ENCODE peak calls at places on chromosomes 3 and 15, in four cellular contexts. J is psoas muscle, L is sigmoid colon, W is GM23248. N is an unnamed sample.

GRCh38 chr15:39736646-39737550 is 45.7 kb downstream of the FSIP1 start:
- DNase-seq in J (peak; percentile 72), L (no peak), W (no peak), N (no peak)

GRCh38 chr3:111803123-111803593 is 55.9 kb upstream of the PHLDB2 start:
- DNase-seq in J (peak; percentile 85), L (peak; percentile 90), W (peak; percentile 98), N (no peak)

GRCh38 chr3:58621086-58621830 is 44.1 kb upstream of the FAM107A start:
- DNase-seq in J (no peak), L (no peak), W (no peak), N (no peak)

GRCh38 chr3:29871087-29871486 is 590.2 kb downstream of the RBMS3 start:
- DNase-seq in J (no peak), L (no peak), W (no peak), N (no peak)

GRCh38 chr3:49625071-49625470 is 49.1 kb upstream of the APEH start:
- DNase-seq in J (no peak), L (no peak), W (no peak), N (no peak)

GRCh38 chr3:174342206-174342605 is 516.9 kb upstream of the NAALADL2 start:
- DNase-seq in J (no peak), L (no peak), W (no peak), N (no peak)

GRCh38 chr3:141243295-141243707 is 11.7 kb downstream of the PXYLP1 start:
- DNase-seq in J (no peak), L (no peak), W (peak; percentile 69), N (no peak)

GRCh38 chr3:195731356-195731960 is 10.7 kb downstream of the MUC20 start:
- DNase-seq in J (no peak), L (peak; percentile 20), W (no peak), N (no peak)

GRCh38 chr3:112811150-112811884 is 35.3 kb downstream of the CD200R1L start:
- DNase-seq in J (no peak), L (peak; percentile 83), W (peak; percentile 90), N (no peak)

GRCh38 chr15:66408254-66408653 is 21.5 kb downstream of the MAP2K1 start:
- DNase-seq in J (no peak), L (no peak), W (no peak), N (no peak)

GRCh38 chr3:139561959-139562676 is 22.6 kb upstream of the RBP1 start:
- DNase-seq in J (no peak), L (no peak), W (peak; percentile 55), N (peak; percentile 48)

GRCh38 chr15:60408438-60409105 is 10.8 kb upstream of the ANXA2 start:
- DNase-seq in J (no peak), L (no peak), W (peak; percentile 92), N (no peak)

GRCh38 chr3:141227752-141228151 is 3.9 kb upstream of the PXYLP1 start:
- DNase-seq in J (no peak), L (no peak), W (peak; percentile 37), N (no peak)

GRCh38 chr15:26651909-26652308 is 121.0 kb downstream of the GABRB3 start:
- DNase-seq in J (no peak), L (no peak), W (no peak), N (no peak)

GRCh38 chr15:26661727-26662126 is 111.1 kb downstream of the GABRB3 start:
- DNase-seq in J (no peak), L (no peak), W (no peak), N (no peak)

GRCh38 chr15:26661107-26661506 is 111.8 kb downstream of the GABRB3 start:
- DNase-seq in J (no peak), L (no peak), W (no peak), N (no peak)

DNA sequence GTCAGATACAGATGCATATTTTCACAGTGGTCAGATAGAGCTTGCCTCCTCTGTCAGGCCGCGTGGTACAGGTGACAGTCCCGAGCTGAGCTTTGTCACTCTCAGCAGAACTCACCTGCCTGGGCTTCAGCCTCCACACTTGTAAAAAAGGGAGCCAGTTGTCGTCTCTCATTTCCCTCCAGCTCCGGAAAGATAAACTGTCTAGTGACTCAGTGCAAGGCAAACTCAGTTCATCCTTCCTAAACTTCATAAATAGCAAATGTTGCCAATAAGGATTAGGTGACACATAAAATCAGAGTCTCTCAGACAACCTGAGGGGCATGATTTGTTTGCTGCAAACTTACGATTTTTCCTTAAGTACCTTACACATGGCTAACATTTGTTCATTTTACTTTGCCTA is 116.8 kb downstream of the GABRB3 start:
- DNase-seq in J (no peak), L (no peak), W (no peak), N (no peak)
- H3K9me3 ChIP-seq in J (no peaks in the 10 kb centered on the region), L (no peaks in the 10 kb centered on the region), W (no peaks in the 10 kb centered on the region), N (no peaks in the 10 kb centered on the region)

GRCh38 chr3:61812085-61812484 is 250.7 kb downstream of the PTPRG start:
- DNase-seq in J (no peak), L (no peak), W (no peak), N (no peak)

GRCh38 chr3:61811652-61812051 is 250.3 kb downstream of the PTPRG start:
- DNase-seq in J (no peak), L (no peak), W (no peak), N (no peak)

GRCh38 chr3:61809879-61810278 is 248.5 kb downstream of the PTPRG start:
- DNase-seq in J (peak; percentile 66), L (peak; percentile 75), W (no peak), N (no peak)

GRCh38 chr3:61812517-61812916 is 251.1 kb downstream of the PTPRG start:
- DNase-seq in J (no peak), L (no peak), W (no peak), N (no peak)

DNA sequence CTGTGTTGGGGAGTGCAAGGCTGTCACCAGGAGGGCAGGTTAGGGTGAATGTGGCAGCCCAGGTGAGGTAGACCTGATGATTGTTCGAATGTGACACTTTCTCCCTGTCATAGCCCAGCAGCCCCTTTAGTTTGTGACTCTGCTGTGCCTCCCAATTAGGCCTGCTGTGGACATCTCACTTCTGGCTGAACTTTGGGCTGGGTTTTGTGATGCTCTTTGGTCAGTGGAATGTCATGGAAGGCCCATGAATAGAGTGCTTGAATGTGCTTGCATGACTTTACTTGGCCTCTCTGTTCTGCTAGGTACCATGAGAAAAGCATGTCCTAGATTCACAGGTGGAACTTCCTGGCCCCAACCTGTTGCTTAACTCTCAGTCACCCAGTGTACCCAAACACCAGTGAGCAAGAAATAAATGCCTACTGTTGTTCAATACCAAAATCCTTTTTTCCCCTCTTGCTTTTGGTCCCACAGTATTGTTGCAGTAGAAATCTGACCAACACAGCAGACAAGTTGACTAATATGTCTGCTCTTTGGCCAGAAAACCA is 249.7 kb downstream of the PTPRG start:
- DNase-seq in J (no peak), L (no peak), W (no peak), N (no peak)
- H3K27ac ChIP-seq in J (no peak overlapping the region), L (peak overlapping the region; percentile 79), W (no peak overlapping the region), N (no peak overlapping the region)

GRCh38 chr15:93274276-93274675 is 185.3 kb upstream of the RGMA start:
- DNase-seq in J (no peak), L (no peak), W (no peak), N (no peak)
- H3K9me3 ChIP-seq in J (peaks cover 10% of the 10 kb centered on the region), L (no peaks in the 10 kb centered on the region), W (no peaks in the 10 kb centered on the region), N (no peaks in the 10 kb centered on the region)

GRCh38 chr3:55481067-55481917 is 5.8 kb downstream of the WNT5A start:
- DNase-seq in J (peak; percentile 70), L (no peak), W (peak; percentile 91), N (peak; percentile 35)

GRCh38 chr3:55481918-55482495 is 5.1 kb downstream of the WNT5A start:
- DNase-seq in J (peak; percentile 60), L (no peak), W (peak; percentile 73), N (peak; percentile 82)

GRCh38 chr3:55483196-55484095 is 3.7 kb downstream of the WNT5A start:
- DNase-seq in J (no peak), L (no peak), W (no peak), N (no peak)

GRCh38 chr3:55484191-55484644 is 2.9 kb downstream of the WNT5A start:
- DNase-seq in J (peak; percentile 53), L (no peak), W (no peak), N (peak; percentile 33)

DNA sequence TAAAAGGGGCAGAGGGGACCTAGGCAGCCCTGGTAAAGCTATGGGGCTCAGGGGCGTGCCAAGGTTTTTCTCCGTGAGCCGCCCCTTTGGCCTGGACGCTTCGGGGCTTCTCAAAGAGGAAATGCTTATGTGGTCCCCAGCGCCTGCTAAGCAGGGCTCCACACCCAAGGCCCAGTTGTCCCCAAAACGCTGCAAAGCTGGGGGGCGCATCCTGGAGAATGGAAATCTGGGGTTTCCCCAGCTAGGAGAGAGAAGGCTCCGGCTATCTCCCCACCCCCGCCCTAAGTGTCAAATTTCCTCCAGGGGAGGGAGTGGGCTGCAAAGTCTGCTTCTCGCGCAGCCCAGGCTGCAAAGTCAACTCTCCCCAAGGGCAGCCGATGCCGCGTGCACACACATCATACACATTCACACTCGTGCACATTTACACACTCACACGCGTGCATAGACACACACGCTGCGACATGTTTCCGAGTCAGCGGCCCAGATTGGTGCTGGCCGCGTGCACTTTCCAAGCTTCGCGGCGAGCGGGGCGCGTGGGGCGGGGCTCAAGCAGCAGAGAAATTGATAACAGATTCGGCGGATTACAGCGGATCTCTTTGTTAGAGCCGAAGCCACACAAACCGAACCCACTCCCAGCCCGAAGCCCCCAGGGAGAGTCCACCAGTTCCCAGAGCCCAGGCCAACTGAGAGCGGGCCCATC is 4.5 kb downstream of the WNT5A start:
- DNase-seq in J (no peak), L (no peak), W (peak; percentile 68), N (peak; percentile 56)
- H3K27ac ChIP-seq in J (no peak overlapping the region), L (no peak overlapping the region), W (peak overlapping the region; percentile 73), N (no peak overlapping the region)

GRCh38 chr3:6697285-6697684 is 163.6 kb upstream of the GRM7 start:
- DNase-seq in J (no peak), L (no peak), W (no peak), N (no peak)

DNA sequence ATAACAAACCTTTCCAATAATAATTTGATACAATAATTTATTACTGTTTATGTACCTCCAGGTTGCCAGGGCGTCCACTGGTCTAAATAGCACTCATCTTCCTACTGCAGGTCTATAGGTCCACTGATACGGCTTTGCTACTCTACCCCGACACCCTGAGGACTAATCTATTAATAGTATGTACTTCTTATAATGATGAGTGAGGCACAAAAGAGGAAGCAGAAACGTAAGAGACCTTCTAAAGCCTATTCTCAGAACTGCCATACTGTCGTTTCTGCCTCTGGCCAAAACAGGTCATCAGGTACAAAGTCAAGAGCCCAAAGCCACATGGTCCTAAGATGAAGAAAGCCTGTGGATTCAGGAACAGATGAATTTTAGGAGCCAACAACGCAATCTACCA is 163.2 kb upstream of the GRM7 start:
- DNase-seq in J (no peak), L (no peak), W (no peak), N (no peak)
- H3K9me3 ChIP-seq in J (no peaks in the 10 kb centered on the region), L (no peaks in the 10 kb centered on the region), W (no peaks in the 10 kb centered on the region), N (no peaks in the 10 kb centered on the region)

GRCh38 chr15:85694086-85694485 is 100.6 kb downstream of the KLHL25 start:
- DNase-seq in J (no peak), L (no peak), W (no peak), N (no peak)

GRCh38 chr15:85691350-85692240 is 103.1 kb downstream of the KLHL25 start:
- DNase-seq in J (no peak), L (no peak), W (no peak), N (no peak)

GRCh38 chr15:85693277-85693676 is 101.4 kb downstream of the KLHL25 start:
- DNase-seq in J (no peak), L (no peak), W (no peak), N (no peak)

GRCh38 chr15:85690546-85691226 is 104.0 kb downstream of the KLHL25 start:
- DNase-seq in J (no peak), L (no peak), W (peak; percentile 27), N (no peak)

DNA sequence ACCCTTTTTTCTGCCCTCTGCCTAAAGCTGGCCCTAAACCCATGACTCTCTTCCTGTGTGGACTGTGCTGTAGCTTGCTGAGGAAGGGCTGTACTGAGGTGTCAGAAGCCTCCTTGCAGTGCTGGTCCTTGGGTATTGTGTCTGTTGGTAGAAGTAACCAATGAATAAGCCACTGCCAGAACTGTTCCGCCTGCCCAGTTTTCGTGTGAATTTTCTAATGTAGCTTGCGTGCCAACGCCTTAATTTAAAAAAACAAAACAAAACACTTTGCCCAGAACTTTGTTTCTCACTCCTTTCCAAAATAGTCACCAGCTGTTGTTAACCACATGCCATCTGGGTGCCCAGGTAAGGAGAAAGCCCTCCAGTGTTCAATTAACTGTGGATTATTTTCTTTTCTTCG is 101.9 kb downstream of the KLHL25 start:
- DNase-seq in J (no peak), L (no peak), W (no peak), N (no peak)
- H3K27ac ChIP-seq in J (no peak overlapping the region), L (no peak overlapping the region), W (no peak overlapping the region), N (no peak overlapping the region)

N was measured in pancreas.